ENCODE peak calls at places on chromosomes 16 and 17, in four cellular contexts. U, F, Q and C are unnamed samples.
A peak's percentile ranks its signal among the peaks of the same experiment; 100 is the strongest.

GRCh38 chr16:73232555-73233422 is 184.9 kb upstream of the ZFHX3 start:
- DNase-seq in U (no peak), Q (peak; percentile 21), F (no peak), C (peak; percentile 36)

GRCh38 chr17:42683407-42684031 is 1.2 kb downstream of the CNTNAP1 start:
- DNase-seq in Q (peak; percentile 62), F (no peak), U (peak; percentile 58), C (no peak)

GRCh38 chr16:4954714-4955113 is 3.4 kb upstream of the SEC14L5 start:
- DNase-seq in U (no peak), Q (no peak), F (no peak), C (no peak)

GRCh38 chr17:81484195-81484979 is 28.2 kb downstream of the ACTG1 start:
- DNase-seq in Q (peak; percentile 90), F (peak; percentile 98), U (peak; percentile 96), C (no peak)

GRCh38 chr17:58344047-58344790 is 7.8 kb downstream of the SUPT4H1 start:
- DNase-seq in U (no peak), F (peak; percentile 95), Q (no peak), C (no peak)

GRCh38 chr16:4537376-4538066 is 1.1 kb downstream of the CDIP1 start:
- DNase-seq in Q (peak; percentile 37), F (no peak), U (peak; percentile 39), C (no peak)

GRCh38 chr16:67528222-67528869 is at the start of gene RIPOR1:
- DNase-seq in F (peak; percentile 1), U (peak; percentile 80), Q (peak; percentile 81), C (no peak)

GRCh38 chr16:21150375-21151001 is at the start of gene DNAH3:
- DNase-seq in U (no peak), F (no peak), Q (no peak), C (no peak)

GRCh38 chr17:28515518-28515917 is 9.4 kb downstream of the FOXN1 start:
- DNase-seq in F (no peak), U (no peak), Q (no peak), C (no peak)

DNA sequence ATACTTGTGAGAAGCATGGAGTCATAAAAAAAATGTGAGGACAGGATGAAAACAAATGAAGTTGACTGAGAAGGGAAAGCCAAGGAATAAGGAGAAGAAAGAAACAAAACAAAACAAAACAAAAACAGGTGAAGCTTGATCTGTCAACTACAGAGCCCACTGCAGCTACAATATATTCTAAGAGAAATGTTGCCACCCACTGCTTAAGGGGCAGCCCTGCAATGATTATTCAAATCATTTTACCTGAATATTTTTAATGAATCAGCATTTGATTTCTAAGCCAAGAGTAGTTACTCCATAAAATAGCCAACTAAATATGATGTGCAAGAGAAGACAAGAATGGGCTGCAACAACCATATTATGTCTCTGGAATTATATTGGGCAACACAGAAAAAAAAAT is 252.0 kb upstream of the KIF2B start:
- DNase-seq in Q (no peak), F (no peak), U (no peak), C (no peak)
- TF ChIP-seq CTCF in Q (no peak), F (no peak), U (no peak), C (no peak)

GRCh38 chr17:79778504-79779087 is 648 bp downstream of the CBX2 start:
- DNase-seq in Q (peak; percentile 48), U (peak; percentile 85), F (peak; percentile 65), C (no peak)
- H3K4me3 ChIP-seq in Q (peak overlapping the region; percentile 66), U (peak overlapping the region; percentile 98), F (peak overlapping the region; percentile 95), C (peak overlapping the region; percentile 64)

GRCh38 chr17:21278304-21279197 is 6.0 kb upstream of the MAP2K3 start:
- DNase-seq in U (no peak), Q (no peak), F (peak; percentile 85), C (no peak)
- TF ChIP-seq CTCF in U (no peak), Q (no peak), F (peak; percentile 12), C (no peak)

GRCh38 chr17:78268960-78269892 is 37.8 kb downstream of the TMEM235 start:
- DNase-seq in Q (no peak), F (no peak), U (peak; percentile 43), C (no peak)
- H3K4me3 ChIP-seq in Q (no peak overlapping the region), F (no peak overlapping the region), U (no peak overlapping the region), C (no peak overlapping the region)

DNA sequence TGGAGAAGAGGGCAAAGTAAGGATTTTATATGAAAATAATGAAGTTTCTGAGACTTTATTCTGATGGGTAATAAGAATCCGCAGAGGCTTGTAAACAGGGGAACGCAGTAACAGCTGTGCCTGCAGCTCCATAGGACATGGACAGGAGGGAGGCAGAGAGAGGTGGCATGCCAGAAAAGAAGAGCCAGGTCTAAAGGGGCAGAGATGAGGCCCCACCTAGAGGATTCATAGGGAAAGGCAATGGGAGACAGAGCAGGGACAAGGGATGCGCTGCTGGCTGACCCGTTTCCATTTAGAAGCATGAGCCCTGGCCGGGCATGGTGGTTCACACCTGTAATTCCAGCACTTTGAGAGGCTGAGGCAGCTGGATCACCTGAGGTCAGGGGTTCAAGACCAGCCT is 340.3 kb upstream of the CDH5 start:
- DNase-seq in F (no peak), Q (no peak), U (peak; percentile 45), C (no peak)
- TF ChIP-seq CTCF in F (peak; percentile 32), Q (peak; percentile 37), U (peak; percentile 49), C (peak; percentile 52)

GRCh38 chr17:75783069-75783783 is 1.4 kb upstream of the UNK start:
- DNase-seq in U (no peak), F (peak; percentile 90), Q (no peak), C (no peak)
- H3K4me3 ChIP-seq in U (no peak overlapping the region), F (peak overlapping the region; percentile 76), Q (no peak overlapping the region), C (no peak overlapping the region)

GRCh38 chr17:80263253-80264047 is 2.8 kb downstream of the RNF213 start:
- DNase-seq in F (peak; percentile 97), U (no peak), Q (peak; percentile 63), C (peak; percentile 42)
- TF ChIP-seq CTCF in F (peak; percentile 45), U (no peak), Q (peak; percentile 27), C (no peak)

DNA sequence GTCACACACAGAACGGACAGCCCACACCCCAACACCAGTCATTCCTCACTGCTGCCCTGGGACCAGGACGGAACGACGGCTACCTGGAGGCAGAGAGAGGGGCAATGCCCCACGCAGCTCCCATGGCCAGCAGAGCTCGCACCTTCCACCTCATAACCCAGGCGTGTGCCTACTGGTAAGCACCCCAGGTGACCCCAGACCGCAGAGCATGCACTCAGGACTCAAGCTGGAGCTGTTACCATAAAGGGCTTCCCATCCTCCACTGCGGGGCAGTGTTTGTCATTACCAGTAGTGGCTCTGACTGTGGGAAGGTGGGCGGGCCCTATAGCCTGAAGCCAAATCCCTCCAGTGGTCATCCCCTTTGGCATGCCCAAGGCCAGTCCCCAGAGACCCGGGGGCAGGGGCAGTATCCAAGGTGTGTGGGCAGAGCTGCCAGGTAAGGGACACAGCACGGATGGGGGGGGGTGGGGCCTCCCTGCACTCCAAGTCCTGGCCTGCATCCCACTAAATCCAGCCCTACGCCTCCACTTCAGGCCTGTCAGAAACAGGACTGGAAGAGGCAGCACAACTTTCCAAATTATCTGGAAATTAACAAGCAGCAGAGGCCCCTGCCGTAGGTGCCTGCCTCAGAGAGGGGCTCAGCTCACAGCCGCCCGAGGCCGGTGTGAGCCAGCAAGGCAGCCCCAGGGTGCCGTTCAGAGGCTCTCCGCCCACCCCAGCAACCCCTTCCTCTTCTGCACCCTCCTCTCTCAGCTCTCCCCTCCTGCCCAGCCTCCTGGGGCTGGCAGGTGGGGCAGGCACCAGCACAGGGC is 4.8 kb upstream of the BCAR1 start:
- DNase-seq in F (no peak), Q (peak; percentile 36), U (no peak), C (no peak)
- H3K4me3 ChIP-seq in F (no peak overlapping the region), Q (no peak overlapping the region), U (no peak overlapping the region), C (no peak overlapping the region)